ENCODE peak calls at places on chromosomes 4 and X, in ten cellular contexts. J is right lobe of liver; E is esophagus squamous epithelium; K is CD8-positive, alpha-beta T cell; R is OCI-LY7; B is lower lobe of right lung; A is cardiac muscle cell; T is tibial artery; O is adrenal gland; U is sigmoid colon. Q is an unnamed sample.

GRCh38 chr4:8940792-8941491 is 69.3 kb upstream of the HMX1 start:
- DNase-seq in U (no peak), B (no peak), K (no peak), O (no peak), T (no peak), J (no peak), A (peak), R (no peak), E (no peak), Q (no peak)

GRCh38 chr4:144754562-144755410 is 108.8 kb downstream of the HHIP start:
- DNase-seq in A (no peak), E (no peak), O (no peak), J (no peak), B (no peak), T (no peak), K (no peak), U (no peak), R (no peak), Q (no peak)

GRCh38 chrX:13669246-13669689 is 16.3 kb downstream of the TCEANC start:
- DNase-seq in B (peak), U (peak), T (peak), R (no peak), J (peak), A (no peak), O (peak), K (peak), E (no peak), Q (no peak)

GRCh38 chr4:33054656-33055055 is 2334.5 kb downstream of the PCDH7 start:
- DNase-seq in O (no peak), R (no peak), J (no peak), A (no peak), E (no peak), T (no peak), B (no peak), U (no peak), K (no peak), Q (no peak)

GRCh38 chrX:40098264-40099045 is 697 bp upstream of the BCOR start:
- DNase-seq in B (peak), E (no peak), T (no peak), O (peak), A (peak), K (peak), U (no peak), J (peak), R (peak), Q (no peak)

GRCh38 chrX:74656079-74656745 is 41.8 kb upstream of the RLIM start:
- DNase-seq in U (no peak), T (no peak), R (no peak), K (no peak), E (no peak), A (no peak), O (no peak), J (no peak), B (no peak), Q (no peak)

GRCh38 chr4:166315721-166316467 is 442.9 kb downstream of the TLL1 start:
- DNase-seq in R (no peak), B (no peak), E (no peak), A (no peak), O (no peak), T (no peak), K (no peak), J (no peak), U (no peak), Q (no peak)

GRCh38 chr4:3112241-3112978 is 37.9 kb downstream of the HTT start:
- DNase-seq in A (no peak), O (no peak), B (no peak), U (no peak), K (no peak), J (no peak), T (no peak), E (no peak), R (no peak), Q (no peak)

GRCh38 chr4:13891544-13891939 is 264.0 kb upstream of the BOD1L1 start:
- DNase-seq in O (no peak), T (no peak), E (no peak), J (no peak), B (no peak), A (no peak), R (no peak), K (no peak), U (no peak), Q (no peak)

GRCh38 chr4:54169176-54169575 is 59.9 kb upstream of the PDGFRA start:
- DNase-seq in B (no peak), E (no peak), R (no peak), J (no peak), A (no peak), O (no peak), T (no peak), U (no peak), K (no peak), Q (no peak)

GRCh38 chrX:71509289-71509688 is 23.6 kb upstream of the OGT start:
- DNase-seq in T (no peak), K (no peak), B (no peak), O (no peak), J (no peak), A (no peak), U (no peak), R (no peak), E (no peak), Q (no peak)

GRCh38 chr4:1683371-1683902 is 676 bp downstream of the FAM53A start:
- DNase-seq in B (peak), A (peak), K (peak), T (no peak), J (no peak), R (no peak), E (no peak), O (peak), U (peak), Q (no peak)

GRCh38 chr4:41262198-41262597 is 5.5 kb downstream of the UCHL1 start:
- DNase-seq in R (no peak), U (no peak), T (no peak), J (no peak), O (no peak), B (no peak), A (no peak), K (no peak), E (no peak), Q (no peak)

GRCh38 chr4:124483043-124483906 is 229.3 kb downstream of the ANKRD50 start:
- DNase-seq in J (no peak), R (no peak), U (no peak), K (no peak), T (no peak), A (peak), E (no peak), O (no peak), B (no peak), Q (no peak)

GRCh38 chrX:43876680-43877079 is 5.6 kb downstream of the MAOB start:
- DNase-seq in E (no peak), O (no peak), R (no peak), K (no peak), J (no peak), T (no peak), U (no peak), B (no peak), A (no peak), Q (no peak)

GRCh38 chr4:25900901-25901500 is 13.0 kb upstream of the SMIM20 start:
- DNase-seq in T (no peak), J (no peak), B (no peak), O (no peak), R (no peak), A (no peak), K (no peak), E (no peak), U (no peak), Q (no peak)

GRCh38 chr4:140355288-140355687 is 18.2 kb upstream of the SCOC start:
- DNase-seq in T (no peak), O (no peak), J (no peak), E (no peak), K (no peak), R (no peak), A (no peak), B (no peak), U (no peak), Q (no peak)

GRCh38 chrX:69029696-69030245 is 135.5 kb downstream of the PJA1 start:
- DNase-seq in O (no peak), A (no peak), U (no peak), J (no peak), B (no peak), T (no peak), K (no peak), E (no peak), R (no peak), Q (no peak)

GRCh38 chrX:22383988-22384387 is 111.3 kb downstream of the CBLL2 start:
- DNase-seq in K (no peak), E (no peak), R (no peak), B (no peak), O (no peak), J (no peak), U (no peak), A (no peak), T (no peak), Q (no peak)

GRCh38 chrX:8653956-8654355 is 78.0 kb downstream of the ANOS1 start:
- DNase-seq in O (no peak), E (no peak), U (no peak), K (no peak), R (no peak), B (no peak), T (no peak), A (no peak), J (no peak), Q (no peak)

GRCh38 chrX:151621422-151621821 is 57.9 kb downstream of the PASD1 start:
- DNase-seq in K (no peak), R (no peak), A (no peak), E (no peak), O (no peak), U (no peak), B (no peak), T (no peak), J (no peak), Q (no peak)

GRCh38 chr4:99861120-99861905 is 32.9 kb downstream of the LAMTOR3 start:
- DNase-seq in R (no peak), O (no peak), J (no peak), K (no peak), T (no peak), E (no peak), B (no peak), U (no peak), A (no peak), Q (no peak)

GRCh38 chrX:69093960-69094935 is 71.0 kb downstream of the PJA1 start:
- DNase-seq in A (peak), K (peak), J (peak), E (no peak), T (no peak), U (peak), R (peak), B (no peak), O (peak), Q (no peak)

GRCh38 chr4:158823461-158823873 is 54.6 kb downstream of the FNIP2 start:
- DNase-seq in U (no peak), K (no peak), B (no peak), A (no peak), T (no peak), J (no peak), O (no peak), R (no peak), E (no peak), Q (no peak)

GRCh38 chr4:139866270-139866962 is 200.8 kb downstream of the MGST2 start:
- DNase-seq in U (no peak), K (no peak), R (no peak), A (no peak), J (no peak), O (no peak), T (no peak), B (no peak), E (no peak), Q (no peak)

GRCh38 chr4:25863347-25863784 is 578 bp upstream of the SEL1L3 start:
- DNase-seq in O (no peak), U (no peak), T (no peak), K (no peak), E (no peak), J (peak), R (peak), A (peak), B (peak), Q (no peak)

GRCh38 chr4:147312376-147313046 is 168.4 kb upstream of the EDNRA start:
- DNase-seq in A (peak), J (no peak), R (no peak), B (no peak), O (no peak), U (no peak), K (no peak), E (no peak), T (no peak), Q (no peak)

GRCh38 chrX:150897371-150898319 is 823 bp downstream of the CD99L2 start:
- DNase-seq in B (peak), K (peak), J (peak), T (no peak), E (no peak), U (no peak), O (no peak), R (peak), A (no peak), Q (no peak)

GRCh38 chr4:22676058-22676457 is 16.7 kb upstream of the GBA3 start:
- DNase-seq in T (no peak), B (no peak), U (no peak), J (no peak), O (no peak), E (no peak), R (no peak), A (no peak), K (no peak), Q (no peak)

GRCh38 chr4:87781569-87781968 is 17.8 kb upstream of the IBSP start:
- DNase-seq in U (no peak), R (no peak), E (no peak), T (no peak), B (no peak), O (no peak), A (no peak), K (no peak), J (no peak), Q (no peak)

GRCh38 chr4:11743236-11743635 is 314.5 kb upstream of the HS3ST1 start:
- DNase-seq in J (no peak), T (no peak), A (no peak), B (no peak), E (no peak), U (no peak), O (no peak), K (no peak), R (no peak), Q (no peak)

DNA sequence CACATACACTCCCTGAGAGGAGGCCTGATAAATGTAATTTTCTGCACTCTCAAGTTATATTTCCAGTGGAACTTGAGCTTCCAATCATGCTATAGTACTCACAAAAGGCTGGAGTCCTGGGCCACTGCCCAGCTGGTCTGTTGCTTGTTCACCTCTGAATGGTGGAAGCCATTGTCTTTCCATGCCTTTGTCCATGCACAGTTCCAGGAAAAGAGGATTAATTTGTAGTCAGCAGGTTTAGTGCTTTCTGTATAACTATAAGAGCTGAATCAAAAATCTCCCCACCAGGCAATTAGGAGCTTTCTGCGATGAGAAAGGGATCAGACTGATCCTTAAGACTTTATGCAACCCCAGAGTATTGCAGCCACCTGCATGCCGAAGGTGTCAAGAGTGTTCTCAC is 195.4 kb upstream of the PGRMC2 start:
- DNase-seq in O (no peak), E (no peak), R (no peak), B (no peak), J (no peak), U (no peak), T (no peak), K (no peak), A (no peak), Q (no peak)
- H3K27ac ChIP-seq in O (no peak), E (no peak), R (no peak), B (no peak), J (no peak), U (no peak), T (no peak), K (no peak), A (no peak), Q (no peak)

DNA sequence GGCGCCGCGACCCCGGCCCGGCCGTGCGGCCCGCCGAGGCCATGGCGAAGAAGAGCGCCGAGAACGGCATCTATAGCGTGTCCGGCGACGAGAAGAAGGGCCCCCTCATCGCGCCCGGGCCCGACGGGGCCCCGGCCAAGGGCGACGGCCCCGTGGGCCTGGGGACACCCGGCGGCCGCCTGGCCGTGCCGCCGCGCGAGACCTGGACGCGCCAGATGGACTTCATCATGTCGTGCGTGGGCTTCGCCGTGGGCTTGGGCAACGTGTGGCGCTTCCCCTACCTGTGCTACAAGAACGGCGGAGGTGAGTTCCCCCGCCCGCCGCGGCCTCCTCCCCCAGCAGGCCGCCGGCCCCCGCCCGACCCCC is 791 bp downstream of the SLC6A8 start:
- DNase-seq in R (no peak), T (no peak), K (no peak), E (no peak), A (no peak), U (peak), O (no peak), B (no peak), J (no peak), Q (no peak)
- H3K4me3 ChIP-seq in R (no peak), T (peak), K (no peak), E (peak), A (peak), U (peak), O (no peak), B (peak), J (no peak), Q (peak)

DNA sequence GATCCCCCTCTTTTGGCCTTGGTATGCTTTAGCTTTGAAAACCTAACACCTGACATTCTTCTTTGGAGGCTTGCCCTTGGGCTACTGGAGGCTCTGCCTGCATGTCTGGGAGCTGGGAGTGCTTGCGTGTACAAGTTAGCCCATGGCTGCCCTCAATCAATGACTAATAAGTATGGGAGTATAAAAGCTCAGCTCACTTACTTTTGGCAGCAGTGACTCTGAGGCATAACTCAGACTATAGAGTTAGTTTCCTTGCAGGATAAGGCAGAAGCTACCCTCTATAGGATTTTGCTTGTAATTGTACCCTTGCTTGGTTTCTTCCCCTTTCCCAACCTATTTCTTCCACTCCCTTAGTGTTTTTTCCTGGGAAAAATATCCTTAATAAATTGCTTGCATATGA is 247.9 kb downstream of the PPP1R2C start:
- DNase-seq in A (peak), B (no peak), R (no peak), K (no peak), O (no peak), U (no peak), E (no peak), J (no peak), T (no peak), Q (no peak)
- TF ChIP-seq CTCF in A (peak), B (no peak), R (no peak), K (no peak), O (no peak), U (no peak), E (peak), J (no peak), T (no peak), Q (no peak)

DNA sequence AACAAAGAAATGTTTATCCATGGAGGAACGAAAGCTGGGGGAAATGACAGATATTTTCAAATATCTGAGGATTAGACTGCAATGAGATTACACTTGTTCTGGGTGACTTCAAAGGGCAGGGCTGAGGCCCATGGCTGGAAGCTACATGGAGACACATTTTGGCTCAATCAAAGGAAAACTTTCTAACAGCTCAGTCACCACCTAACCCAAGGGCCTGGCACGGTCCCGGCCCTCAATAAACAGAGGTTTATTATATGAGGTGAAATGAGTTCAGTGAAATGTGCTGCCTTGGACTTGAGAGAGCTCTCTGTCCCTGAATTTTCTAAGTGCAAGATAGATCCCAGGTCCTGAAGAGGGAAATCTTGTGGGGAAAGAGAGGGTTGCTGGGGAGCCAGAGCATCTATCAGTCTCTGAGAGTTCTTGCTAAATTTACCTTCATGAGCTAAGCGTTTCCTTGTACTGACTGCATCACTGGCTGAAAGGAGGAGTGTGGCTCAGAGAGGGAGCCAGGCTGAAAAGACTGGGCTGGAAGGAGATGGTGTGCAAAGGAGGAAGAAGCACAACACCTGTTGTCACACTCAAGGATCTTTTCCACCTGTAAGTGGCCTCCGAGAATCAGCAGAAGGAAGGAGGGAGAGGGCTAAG is 2.0 kb upstream of the RIPPLY1 start:
- DNase-seq in J (no peak), K (no peak), R (no peak), T (no peak), A (no peak), B (no peak), E (no peak), U (no peak), O (no peak), Q (no peak)
- H3K27ac ChIP-seq in J (no peak), K (no peak), R (no peak), T (no peak), A (no peak), B (no peak), E (no peak), U (no peak), O (no peak), Q (no peak)

DNA sequence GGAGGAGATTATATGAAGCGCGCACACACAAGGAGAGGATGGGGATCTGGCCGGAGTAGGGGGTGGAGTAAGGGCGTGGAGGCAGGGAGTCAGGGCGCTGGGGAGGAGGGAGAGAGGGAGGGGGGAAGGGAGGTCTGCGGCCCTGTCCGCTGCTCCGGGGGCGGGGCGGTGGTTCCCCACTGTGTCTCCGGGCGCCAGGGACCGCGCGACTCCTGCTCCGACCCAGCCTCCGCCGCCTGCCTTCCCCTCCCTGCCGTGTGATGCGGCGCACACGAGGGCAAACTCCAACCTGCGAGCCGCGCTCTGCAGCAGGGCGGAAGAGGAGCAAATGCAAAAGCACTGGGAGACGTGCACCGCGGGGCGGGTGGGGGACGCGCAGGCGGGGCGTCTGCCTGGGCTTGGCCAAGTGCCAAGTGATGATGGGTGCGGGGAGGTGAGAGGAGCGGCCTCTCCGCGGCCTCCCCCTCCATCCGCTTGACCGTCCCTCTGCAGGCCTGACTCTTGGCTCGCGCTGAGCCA is at the start of gene DCHS2:
- DNase-seq in K (peak), J (peak), E (no peak), R (no peak), O (peak), T (no peak), U (peak), B (no peak), A (peak), Q (no peak)
- H3K4me3 ChIP-seq in K (peak), J (peak), E (peak), R (no peak), O (no peak), T (peak), U (peak), B (peak), A (peak), Q (peak)

GRCh38 chrX:10549280-10549679 is 71.1 kb downstream of the MID1 start:
- DNase-seq in R (no peak), O (no peak), U (no peak), A (no peak), T (no peak), E (no peak), J (no peak), B (no peak), K (no peak), Q (no peak)

GRCh38 chrX:10542549-10542948 is 77.8 kb downstream of the MID1 start:
- DNase-seq in R (no peak), J (no peak), K (no peak), O (no peak), T (no peak), A (no peak), B (no peak), U (no peak), E (no peak), Q (no peak)

GRCh38 chrX:10548681-10549080 is 71.7 kb downstream of the MID1 start:
- DNase-seq in A (no peak), B (no peak), O (no peak), K (no peak), J (no peak), E (no peak), R (no peak), T (no peak), U (no peak), Q (no peak)

DNA sequence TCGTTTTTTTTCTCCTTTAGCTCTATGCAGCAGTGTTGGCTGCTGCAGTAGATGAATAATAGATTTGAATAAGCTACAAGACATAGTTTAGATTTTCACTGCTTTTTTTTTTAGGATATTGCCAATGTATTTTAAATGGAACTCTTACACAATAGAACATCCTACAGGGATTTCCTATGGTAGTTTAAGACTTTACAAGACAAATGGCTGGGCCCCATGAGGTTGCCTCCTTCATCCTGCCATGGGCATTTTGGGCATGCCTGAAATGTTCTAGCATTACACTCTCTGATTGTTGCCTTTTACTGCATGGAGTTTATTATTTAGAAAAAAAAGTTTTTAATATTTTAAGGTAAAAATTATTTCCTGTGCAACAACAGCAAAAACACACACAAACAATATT is 74.5 kb downstream of the MID1 start:
- DNase-seq in U (no peak), B (no peak), O (no peak), R (no peak), E (no peak), K (no peak), A (no peak), T (no peak), J (no peak), Q (no peak)
- TF ChIP-seq CTCF in U (no peak), B (no peak), O (no peak), R (no peak), E (no peak), K (no peak), A (no peak), T (no peak), J (no peak), Q (no peak)

Q was measured in coronary artery.